ENCODE peak calls at places on chromosomes 2 and 18, in five cellular contexts. P, Y, A, Q and O are unnamed samples. For H3K4me1, the result is how much of the 10 kb centered on the place peaks cover.

GRCh38 chr2:229800997-229801754 is 86.8 kb upstream of the DNER start:
- DNase-seq in P (no peak), Y (peak), A (peak), Q (peak), O (no peak)

GRCh38 chr2:158189526-158189925 is 87.8 kb downstream of the UPP2 start:
- DNase-seq in P (no peak), Y (no peak), A (no peak), Q (no peak), O (no peak)

GRCh38 chr2:186130678-186131511 is 355.2 kb upstream of the ZC3H15 start:
- DNase-seq in P (no peak), Y (no peak), A (no peak), Q (no peak), O (no peak)

GRCh38 chr2:88187927-88188326 is 17.8 kb downstream of the THNSL2 start:
- DNase-seq in P (no peak), Y (no peak), A (no peak), Q (no peak), O (no peak)

GRCh38 chr18:63155169-63155852 is 164.3 kb downstream of the BCL2 start:
- DNase-seq in P (peak), Y (peak), A (peak), Q (peak), O (peak)

GRCh38 chr2:10914272-10914693 is 2.5 kb downstream of the KCNF1 start:
- DNase-seq in P (no peak), Y (no peak), A (no peak), Q (peak), O (no peak)

GRCh38 chr2:179268277-179268935 is 3.8 kb upstream of the SESTD1 start:
- DNase-seq in P (no peak), Y (no peak), A (no peak), Q (no peak), O (no peak)

GRCh38 chr2:47310801-47311560 is 92.0 kb upstream of the MSH2 start:
- DNase-seq in P (peak), Y (no peak), A (peak), Q (peak), O (peak)

GRCh38 chr2:203463176-203463797 is 71.8 kb downstream of the RAPH1 start:
- DNase-seq in P (no peak), Y (no peak), A (no peak), Q (no peak), O (no peak)

GRCh38 chr2:152525277-152525838 is 190.4 kb downstream of the FMNL2 start:
- DNase-seq in P (peak), Y (no peak), A (no peak), Q (no peak), O (peak)

GRCh38 chr18:34740101-34740500 is 30.0 kb downstream of the DTNA start:
- DNase-seq in P (no peak), Y (no peak), A (no peak), Q (no peak), O (no peak)

GRCh38 chr2:8500124-8501054 is 181.5 kb upstream of the ID2 start:
- DNase-seq in P (no peak), Y (no peak), A (no peak), Q (no peak), O (no peak)

GRCh38 chr2:45983213-45983612 is 314.0 kb upstream of the EPAS1 start:
- DNase-seq in P (no peak), Y (no peak), A (no peak), Q (no peak), O (no peak)

GRCh38 chr2:208268553-208268952 is 2.5 kb downstream of the PIKFYVE start:
- DNase-seq in P (no peak), Y (no peak), A (no peak), Q (no peak), O (no peak)

GRCh38 chr2:206392118-206392517 is 51.2 kb upstream of the ADAM23 start:
- DNase-seq in P (no peak), Y (no peak), A (no peak), Q (no peak), O (no peak)

GRCh38 chr2:44441200-44441599 is 79.5 kb downstream of the CAMKMT start:
- DNase-seq in P (no peak), Y (no peak), A (no peak), Q (no peak), O (no peak)

GRCh38 chr2:74003494-74004211 is 18.9 kb downstream of the TET3 start:
- DNase-seq in P (no peak), Y (no peak), A (no peak), Q (peak), O (peak)

GRCh38 chr2:151482310-151482709 is 72.6 kb downstream of the RIF1 start:
- DNase-seq in P (no peak), Y (no peak), A (no peak), Q (no peak), O (no peak)

GRCh38 chr18:56003651-56004050 is 415.7 kb upstream of the TCF4 start:
- DNase-seq in P (no peak), Y (no peak), A (no peak), Q (no peak), O (no peak)

GRCh38 chr18:62967089-62967488 is 251.7 kb downstream of the PHLPP1 start:
- DNase-seq in P (no peak), Y (no peak), A (no peak), Q (no peak), O (no peak)

GRCh38 chr2:108612514-108613183 is 78.4 kb downstream of the LIMS1 start:
- DNase-seq in P (no peak), Y (peak), A (no peak), Q (no peak), O (no peak)

GRCh38 chr2:152426801-152427200 is 91.8 kb downstream of the FMNL2 start:
- DNase-seq in P (no peak), Y (no peak), A (no peak), Q (no peak), O (no peak)

GRCh38 chr2:191486584-191487320 is 191.2 kb upstream of the NABP1 start:
- DNase-seq in P (no peak), Y (no peak), A (no peak), Q (no peak), O (no peak)

GRCh38 chr2:215847718-215848117 is 165.6 kb downstream of the MREG start:
- DNase-seq in P (no peak), Y (no peak), A (no peak), Q (no peak), O (no peak)

GRCh38 chr2:19576411-19576810 is 218.0 kb upstream of the OSR1 start:
- DNase-seq in P (no peak), Y (no peak), A (no peak), Q (no peak), O (no peak)

GRCh38 chr2:220215785-220216184 is 588.4 kb downstream of the SLC4A3 start:
- DNase-seq in P (no peak), Y (no peak), A (no peak), Q (no peak), O (no peak)

GRCh38 chr2:20526666-20527065 is 79.8 kb downstream of the RHOB start:
- DNase-seq in P (peak), Y (no peak), A (no peak), Q (no peak), O (peak)

GRCh38 chr2:239791727-239792648 is 233.2 kb downstream of the NDUFA10 start:
- DNase-seq in P (no peak), Y (no peak), A (no peak), Q (peak), O (no peak)

GRCh38 chr2:227933891-227934290 is 62.5 kb downstream of the DAW1 start:
- DNase-seq in P (no peak), Y (no peak), A (no peak), Q (no peak), O (no peak)

GRCh38 chr2:233386382-233387041 is 32.2 kb downstream of the DGKD start:
- DNase-seq in P (peak), Y (no peak), A (no peak), Q (no peak), O (peak)

GRCh38 chr2:74498500-74499268 is 719 bp downstream of the LBX2 start:
- DNase-seq in P (no peak), Y (peak), A (no peak), Q (no peak), O (no peak)

GRCh38 chr2:224523626-224524577 is 61.3 kb downstream of the CUL3 start:
- DNase-seq in P (no peak), Y (no peak), A (no peak), Q (no peak), O (no peak)
- H3K27ac ChIP-seq in P (no peak), Y (no peak), A (no peak), Q (no peak), O (no peak)

GRCh38 chr18:10460414-10461018 is 6.1 kb downstream of the APCDD1 start:
- DNase-seq in P (no peak), Y (no peak), A (no peak), Q (no peak), O (no peak)
- H3K4me1 ChIP-seq in P (under half), Y (under half), A (under half), Q (under half), O (under half)

DNA sequence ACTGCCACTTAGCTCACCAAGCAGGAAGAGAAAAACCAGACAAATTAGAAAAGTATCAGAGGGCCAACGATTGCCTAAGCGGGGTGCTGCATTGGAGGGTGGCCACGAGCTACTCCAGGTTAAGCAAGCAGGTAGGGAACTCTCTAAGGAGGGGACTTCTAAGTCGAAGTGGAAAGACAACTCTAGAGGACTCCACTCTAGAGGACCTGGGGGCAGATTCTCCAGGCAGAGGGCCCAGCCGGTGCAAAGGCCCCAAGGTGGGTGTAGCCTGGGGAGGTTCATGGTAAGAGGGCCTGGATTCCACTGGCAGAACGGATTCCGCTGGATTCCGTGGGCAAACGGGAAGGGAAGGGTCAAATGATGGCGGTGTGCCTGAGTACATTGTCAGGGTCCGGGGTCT is 12.7 kb downstream of the FBLN7 start:
- DNase-seq in P (no peak), Y (no peak), A (no peak), Q (no peak), O (no peak)
- H3K27ac ChIP-seq in P (peak), Y (no peak), A (peak), Q (no peak), O (peak)

GRCh38 chr18:48826806-48827205 is 124.0 kb downstream of the SMAD7 start:
- DNase-seq in P (no peak), Y (no peak), A (no peak), Q (peak), O (no peak)

GRCh38 chr18:48827321-48828200 is 123.2 kb downstream of the SMAD7 start:
- DNase-seq in P (no peak), Y (peak), A (no peak), Q (peak), O (peak)

GRCh38 chr18:48829443-48830149 is 121.2 kb downstream of the SMAD7 start:
- DNase-seq in P (no peak), Y (no peak), A (no peak), Q (peak), O (peak)

GRCh38 chr18:48828201-48828580 is 122.6 kb downstream of the SMAD7 start:
- DNase-seq in P (no peak), Y (no peak), A (no peak), Q (no peak), O (no peak)

DNA sequence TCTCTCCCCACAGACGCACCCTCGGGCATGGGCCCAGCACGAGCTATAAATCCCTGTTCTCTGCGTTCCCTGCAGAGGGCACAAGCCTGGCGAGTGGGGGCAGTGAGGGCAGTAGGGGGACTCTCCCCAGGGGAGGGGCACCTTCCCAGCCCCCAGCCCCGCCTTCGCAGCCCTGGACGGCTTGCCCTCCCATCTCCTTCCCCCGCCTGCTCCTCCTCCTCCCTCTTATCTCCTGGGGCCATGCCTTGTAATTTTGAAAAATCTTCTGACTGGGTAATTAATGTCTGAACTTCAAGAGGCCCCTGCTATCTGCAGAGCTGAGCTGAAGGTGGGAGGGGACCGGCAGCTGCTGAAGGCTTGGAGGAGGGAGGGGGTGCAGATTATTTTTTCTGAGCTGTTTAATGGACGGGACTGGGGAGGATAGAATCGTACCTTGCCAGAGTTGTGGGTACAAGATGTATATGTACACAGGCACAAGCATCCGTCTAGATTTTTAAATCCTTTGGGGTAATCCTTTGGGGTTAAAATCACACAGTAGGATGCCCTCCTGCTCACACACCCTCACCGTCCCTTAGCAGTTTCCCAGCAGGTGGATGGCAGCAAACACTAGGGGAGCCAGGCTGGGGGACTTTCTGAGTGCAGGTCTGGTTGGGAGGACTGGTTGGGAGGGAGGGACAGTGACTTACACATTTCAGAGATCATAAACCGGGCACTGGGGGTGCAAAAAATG is 121.9 kb downstream of the SMAD7 start:
- DNase-seq in P (no peak), Y (peak), A (no peak), Q (peak), O (no peak)
- H3K4me1 ChIP-seq in P (half or more), Y (under half), A (half or more), Q (under half), O (under half)

GRCh38 chr2:43332653-43333052 is 106.2 kb upstream of the ZFP36L2 start:
- DNase-seq in P (no peak), Y (no peak), A (no peak), Q (no peak), O (no peak)
- H3K27ac ChIP-seq in P (peak), Y (no peak), A (peak), Q (peak), O (peak)

GRCh38 chr2:237686659-237687136 is 59.3 kb downstream of the LRRFIP1 start:
- DNase-seq in P (no peak), Y (no peak), A (peak), Q (no peak), O (peak)
- H3K4me1 ChIP-seq in P (half or more), Y (under half), A (half or more), Q (under half), O (under half)